ENCODE peak calls at places on chromosome 12, in six cellular contexts. One of them, this sample, is unnamed.

GRCh38 chr12:88185988-88186387 is 43.9 kb downstream of the TMTC3 start:
- DNase-seq in fibroblast of gingiva: peak
- DNase-seq in tibial artery: no peak
- DNase-seq in MCF 10A: peak
- DNase-seq in fibroblast of the conjunctiva: peak
- DNase-seq in psoas muscle: no peak
- DNase-seq in this sample: no peak

GRCh38 chr12:116532986-116533342 is 26.2 kb upstream of the MAP1LC3B2 start:
- DNase-seq in fibroblast of the conjunctiva: no peak
- DNase-seq in psoas muscle: no peak
- DNase-seq in MCF 10A: no peak
- DNase-seq in fibroblast of gingiva: no peak
- DNase-seq in tibial artery: no peak
- DNase-seq in this sample: no peak

GRCh38 chr12:75011120-75011519 is 198.5 kb downstream of the KCNC2 start:
- DNase-seq in psoas muscle: no peak
- DNase-seq in tibial artery: no peak
- DNase-seq in fibroblast of gingiva: no peak
- DNase-seq in MCF 10A: peak
- DNase-seq in fibroblast of the conjunctiva: no peak
- DNase-seq in this sample: no peak

GRCh38 chr12:15152456-15152855 is 68.8 kb downstream of the RERG start:
- DNase-seq in psoas muscle: peak
- DNase-seq in tibial artery: peak
- DNase-seq in fibroblast of the conjunctiva: peak
- DNase-seq in MCF 10A: peak
- DNase-seq in fibroblast of gingiva: peak
- DNase-seq in this sample: no peak

GRCh38 chr12:19710811-19711793 is 271.8 kb downstream of the AEBP2 start:
- DNase-seq in psoas muscle: no peak
- DNase-seq in fibroblast of the conjunctiva: no peak
- DNase-seq in MCF 10A: no peak
- DNase-seq in tibial artery: peak
- DNase-seq in fibroblast of gingiva: no peak
- DNase-seq in this sample: no peak

GRCh38 chr12:103503546-103504480 is 8.0 kb upstream of the C12orf42 start:
- DNase-seq in MCF 10A: peak
- DNase-seq in tibial artery: no peak
- DNase-seq in psoas muscle: no peak
- DNase-seq in fibroblast of gingiva: no peak
- DNase-seq in fibroblast of the conjunctiva: no peak
- DNase-seq in this sample: no peak

GRCh38 chr12:81078469-81079196 is 754 bp downstream of the ACSS3 start:
- DNase-seq in fibroblast of gingiva: peak
- DNase-seq in fibroblast of the conjunctiva: peak
- DNase-seq in psoas muscle: no peak
- DNase-seq in tibial artery: peak
- DNase-seq in MCF 10A: peak
- DNase-seq in this sample: no peak

GRCh38 chr12:132698336-132698735 is 10.9 kb downstream of the PXMP2 start:
- DNase-seq in fibroblast of the conjunctiva: no peak
- DNase-seq in psoas muscle: no peak
- DNase-seq in tibial artery: no peak
- DNase-seq in fibroblast of gingiva: peak
- DNase-seq in MCF 10A: no peak
- DNase-seq in this sample: no peak

GRCh38 chr12:39368891-39369290 is 74.0 kb downstream of the KIF21A start:
- DNase-seq in fibroblast of gingiva: no peak
- DNase-seq in fibroblast of the conjunctiva: no peak
- DNase-seq in psoas muscle: no peak
- DNase-seq in tibial artery: no peak
- DNase-seq in MCF 10A: no peak
- DNase-seq in this sample: no peak

GRCh38 chr12:85606455-85606854 is 229.8 kb downstream of the RASSF9 start:
- DNase-seq in fibroblast of the conjunctiva: no peak
- DNase-seq in MCF 10A: no peak
- DNase-seq in tibial artery: no peak
- DNase-seq in psoas muscle: no peak
- DNase-seq in fibroblast of gingiva: no peak
- DNase-seq in this sample: no peak

GRCh38 chr12:44774815-44775411 is 101.2 kb downstream of the NELL2 start:
- DNase-seq in fibroblast of gingiva: no peak
- DNase-seq in MCF 10A: peak
- DNase-seq in fibroblast of the conjunctiva: no peak
- DNase-seq in tibial artery: no peak
- DNase-seq in psoas muscle: no peak
- DNase-seq in this sample: no peak

GRCh38 chr12:111384596-111384995 is 15.7 kb upstream of the PHETA1 start:
- DNase-seq in tibial artery: no peak
- DNase-seq in psoas muscle: no peak
- DNase-seq in MCF 10A: no peak
- DNase-seq in fibroblast of gingiva: no peak
- DNase-seq in fibroblast of the conjunctiva: no peak
- DNase-seq in this sample: no peak

GRCh38 chr12:48040294-48040820 is 36.1 kb upstream of the COL2A1 start:
- DNase-seq in fibroblast of gingiva: no peak
- DNase-seq in MCF 10A: no peak
- DNase-seq in fibroblast of the conjunctiva: no peak
- DNase-seq in psoas muscle: no peak
- DNase-seq in tibial artery: no peak
- DNase-seq in this sample: no peak

GRCh38 chr12:112347521-112347920 is 34.7 kb downstream of the HECTD4 start:
- DNase-seq in fibroblast of the conjunctiva: no peak
- DNase-seq in fibroblast of gingiva: peak
- DNase-seq in psoas muscle: no peak
- DNase-seq in MCF 10A: peak
- DNase-seq in tibial artery: no peak
- DNase-seq in this sample: no peak

GRCh38 chr12:105359840-105360239 is 29.3 kb downstream of the C12orf75 start:
- DNase-seq in MCF 10A: no peak
- DNase-seq in psoas muscle: no peak
- DNase-seq in tibial artery: no peak
- DNase-seq in fibroblast of gingiva: no peak
- DNase-seq in fibroblast of the conjunctiva: no peak
- DNase-seq in this sample: no peak

GRCh38 chr12:88516811-88517210 is 63.5 kb downstream of the KITLG start:
- DNase-seq in fibroblast of the conjunctiva: no peak
- DNase-seq in fibroblast of gingiva: no peak
- DNase-seq in psoas muscle: no peak
- DNase-seq in MCF 10A: peak
- DNase-seq in tibial artery: no peak
- DNase-seq in this sample: no peak

GRCh38 chr12:82874935-82875334 is 188.2 kb downstream of the TMTC2 start:
- DNase-seq in fibroblast of the conjunctiva: no peak
- DNase-seq in tibial artery: no peak
- DNase-seq in fibroblast of gingiva: no peak
- DNase-seq in psoas muscle: no peak
- DNase-seq in MCF 10A: peak
- DNase-seq in this sample: no peak

GRCh38 chr12:52032431-52032796 is 18.8 kb upstream of the NR4A1 start:
- DNase-seq in fibroblast of the conjunctiva: peak
- DNase-seq in fibroblast of gingiva: peak
- DNase-seq in psoas muscle: no peak
- DNase-seq in MCF 10A: peak
- DNase-seq in tibial artery: peak
- DNase-seq in this sample: peak

GRCh38 chr12:113049976-113050742 is 6.4 kb upstream of the DTX1 start:
- DNase-seq in MCF 10A: no peak
- DNase-seq in fibroblast of gingiva: no peak
- DNase-seq in fibroblast of the conjunctiva: no peak
- DNase-seq in psoas muscle: no peak
- DNase-seq in tibial artery: no peak
- DNase-seq in this sample: no peak

GRCh38 chr12:22538336-22538735 is 6.0 kb downstream of the C2CD5 start:
- DNase-seq in psoas muscle: no peak
- DNase-seq in tibial artery: no peak
- DNase-seq in fibroblast of gingiva: no peak
- DNase-seq in fibroblast of the conjunctiva: no peak
- DNase-seq in MCF 10A: no peak
- DNase-seq in this sample: no peak

GRCh38 chr12:13027032-13027431 is 17.1 kb upstream of the FAM234B start:
- DNase-seq in tibial artery: no peak
- DNase-seq in MCF 10A: no peak
- DNase-seq in psoas muscle: no peak
- DNase-seq in fibroblast of gingiva: no peak
- DNase-seq in fibroblast of the conjunctiva: no peak
- DNase-seq in this sample: no peak

GRCh38 chr12:105481906-105482305 is 151.4 kb downstream of the C12orf75 start:
- DNase-seq in tibial artery: no peak
- DNase-seq in fibroblast of gingiva: no peak
- DNase-seq in psoas muscle: no peak
- DNase-seq in fibroblast of the conjunctiva: no peak
- DNase-seq in MCF 10A: no peak
- DNase-seq in this sample: no peak

GRCh38 chr12:16112626-16113560 is 164.6 kb downstream of the SLC15A5 start:
- DNase-seq in MCF 10A: peak
- DNase-seq in fibroblast of gingiva: peak
- DNase-seq in fibroblast of the conjunctiva: peak
- DNase-seq in tibial artery: no peak
- DNase-seq in psoas muscle: no peak
- DNase-seq in this sample: no peak

This sample was measured in suprapubic skin.